ENCODE peak calls at places on chromosomes 3 and 15, in four cellular contexts. J is hepatocyte, K is sigmoid colon, Q is transverse colon. N is an unnamed sample. For H3K4me1, the result is how much of the 10 kb centered on the place peaks cover.

GRCh38 chr15:74193305-74193718 is 9.3 kb downstream of the STRA6 start:
- DNase-seq in Q (no peak), J (peak), K (no peak), N (no peak)

GRCh38 chr3:73026702-73027101 is 30.1 kb downstream of the PPP4R2 start:
- DNase-seq in J (no peak), K (no peak), Q (no peak), N (no peak)

GRCh38 chr3:120419797-120420196 is 31.0 kb downstream of the FSTL1 start:
- DNase-seq in J (no peak), Q (no peak), K (peak), N (no peak)

GRCh38 chr15:43316007-43316968 is 14.1 kb downstream of the LCMT2 start:
- DNase-seq in J (no peak), K (peak), Q (peak), N (no peak)

GRCh38 chr3:51927095-51927977 is 14.4 kb downstream of the RRP9 start:
- DNase-seq in Q (no peak), K (no peak), J (no peak), N (no peak)

GRCh38 chr15:90907838-90908507 is 4.9 kb downstream of the MAN2A2 start:
- DNase-seq in K (no peak), J (no peak), Q (no peak), N (no peak)

GRCh38 chr15:89017370-89018066 is 70.7 kb upstream of the ABHD2 start:
- DNase-seq in Q (peak), K (peak), J (peak), N (peak)

GRCh38 chr15:100266166-100266565 is 75.6 kb downstream of the ADAMTS17 start:
- DNase-seq in K (no peak), Q (no peak), J (no peak), N (no peak)

GRCh38 chr3:49119036-49119435 is 1.6 kb downstream of the USP19 start:
- DNase-seq in J (no peak), Q (no peak), K (no peak), N (no peak)

GRCh38 chr15:61049934-61050333 is 179.2 kb downstream of the RORA start:
- DNase-seq in Q (no peak), J (peak), K (no peak), N (no peak)

DNA sequence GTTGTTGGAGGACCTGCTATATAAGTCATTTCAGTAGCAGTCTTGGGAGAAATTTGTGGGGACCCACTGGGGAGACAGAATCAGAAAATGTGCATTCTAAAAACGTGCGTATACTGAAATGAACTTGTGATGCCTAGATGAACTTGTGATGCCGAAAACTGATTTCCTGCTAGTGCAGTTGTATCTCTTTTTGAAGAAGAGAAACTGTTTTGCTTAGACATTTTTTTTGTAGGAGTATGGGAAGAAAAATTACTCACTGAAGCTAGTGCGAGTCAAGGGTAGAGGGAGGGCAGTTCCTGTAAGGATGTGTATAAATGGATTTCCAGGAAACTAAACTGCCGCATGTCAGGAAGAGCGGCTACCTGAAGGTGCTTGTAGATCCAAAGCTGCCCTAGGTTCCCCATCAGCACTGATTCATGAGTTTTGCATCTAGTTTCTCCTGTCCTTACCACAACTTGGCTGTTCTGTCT is 25.4 kb downstream of the CD200 start:
- DNase-seq in Q (no peak), K (no peak), J (no peak), N (no peak)
- H3K4me3 ChIP-seq in Q (no peak), K (no peak), J (no peak), N (no peak)

GRCh38 chr3:188788621-188789081 is 383.1 kb upstream of the TPRG1 start:
- DNase-seq in K (no peak), Q (no peak), J (no peak), N (no peak)
- TF ChIP-seq CTCF in K (no peak), Q (no peak), J (no peak), N (no peak)

DNA sequence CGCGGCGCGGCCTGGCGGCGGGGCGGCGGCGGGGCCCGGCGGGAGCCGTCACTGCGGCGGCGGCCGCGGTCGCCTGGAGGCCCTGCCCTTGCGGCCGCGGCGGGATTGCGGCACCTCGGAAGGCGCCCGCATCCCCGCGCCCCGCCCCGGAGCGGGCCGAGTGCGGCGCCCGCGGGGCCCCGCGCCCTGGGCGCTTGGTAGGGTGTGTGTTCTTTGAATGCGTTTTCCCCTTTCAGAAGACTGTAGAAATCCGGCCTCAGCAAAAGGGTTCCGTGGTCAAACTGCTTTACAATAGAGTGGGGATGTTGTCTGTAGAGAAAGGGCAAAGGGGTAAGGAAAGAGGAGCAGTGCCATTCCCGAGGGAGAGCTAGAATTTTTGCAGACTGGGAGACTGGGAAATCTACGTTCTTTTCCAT is 554 bp downstream of the SNRK start:
- DNase-seq in Q (peak), K (no peak), J (peak), N (no peak)
- H3K4me1 ChIP-seq in Q (under half), K (under half), J (under half), N (under half)

GRCh38 chr3:16515885-16516420 is 2.5 kb upstream of the RFTN1 start:
- DNase-seq in Q (no peak), J (no peak), K (no peak), N (no peak)
- H3K4me3 ChIP-seq in Q (no peak), J (no peak), K (no peak), N (no peak)

GRCh38 chr3:187430576-187430975 is 62.4 kb downstream of the RTP4 start:
- DNase-seq in K (no peak), J (no peak), Q (no peak), N (no peak)
- TF ChIP-seq CTCF in K (no peak), J (no peak), Q (no peak), N (no peak)

GRCh38 chr3:123314409-123315270 is 112.9 kb downstream of the SEC22A start:
- DNase-seq in Q (no peak), J (no peak), K (no peak), N (no peak)
- H3K4me1 ChIP-seq in Q (under half), J (under half), K (under half), N (under half)

N was measured in thyroid gland.